ENCODE peak calls at places on chromosomes 16 and 17, in six cellular contexts. N is fibroblast of the conjunctiva, I is cerebellar cortex, Q is caudate nucleus, M is ascending aorta, X is germinal center. R is an unnamed sample.
A peak's percentile ranks its signal among the peaks of the same experiment; 100 is the strongest.

GRCh38 chr16:48607056-48607825 is 2.7 kb downstream of the N4BP1 start:
- DNase-seq in N (no peak), I (no peak), Q (peak; percentile 16), M (no peak), X (no peak), R (no peak)

GRCh38 chr17:37117743-37118142 is 169.0 kb downstream of the AATF start:
- DNase-seq in N (no peak), I (peak; percentile 35), Q (no peak), M (no peak), X (no peak), R (no peak)

GRCh38 chr16:13939821-13940220 is 19.9 kb downstream of the ERCC4 start:
- DNase-seq in N (no peak), I (no peak), Q (no peak), M (no peak), X (no peak), R (no peak)

GRCh38 chr17:40416671-40417070 is 1.0 kb downstream of the TOP2A start:
- DNase-seq in N (no peak), I (no peak), Q (no peak), M (no peak), X (no peak), R (no peak)

GRCh38 chr16:982152-983043 is 828 bp downstream of the SOX8 start:
- DNase-seq in N (no peak), I (no peak), Q (peak; percentile 67), M (no peak), X (no peak), R (no peak)

GRCh38 chr17:7651097-7651958 is 602 bp downstream of the ATP1B2 start:
- DNase-seq in N (no peak), I (peak; percentile 50), Q (no peak), M (no peak), X (no peak), R (no peak)

GRCh38 chr16:27776556-27776955 is 226.6 kb downstream of the KATNIP start:
- DNase-seq in N (no peak), I (no peak), Q (peak; percentile 47), M (no peak), X (no peak), R (no peak)

GRCh38 chr16:79848739-79849518 is 248.4 kb upstream of the MAF start:
- DNase-seq in N (no peak), I (no peak), Q (no peak), M (no peak), X (no peak), R (no peak)

GRCh38 chr16:19722981-19723380 is 4.9 kb downstream of the IQCK start:
- DNase-seq in N (no peak), I (no peak), Q (no peak), M (peak; percentile 2), X (no peak), R (no peak)

GRCh38 chr17:82410014-82410716 is 8.0 kb upstream of the HEXD start:
- DNase-seq in N (no peak), I (no peak), Q (no peak), M (no peak), X (no peak), R (no peak)

GRCh38 chr17:39894681-39895376 is 23.6 kb downstream of the GSDMB start:
- DNase-seq in N (no peak), I (no peak), Q (no peak), M (no peak), X (no peak), R (no peak)

GRCh38 chr17:82281502-82282238 is 8.2 kb upstream of the CSNK1D start:
- DNase-seq in N (no peak), I (no peak), Q (no peak), M (no peak), X (no peak), R (no peak)

GRCh38 chr16:17070882-17071592 is 399.7 kb downstream of the XYLT1 start:
- DNase-seq in N (no peak), I (no peak), Q (peak; percentile 51), M (peak; percentile 65), X (peak; percentile 82), R (no peak)

GRCh38 chr16:87806608-87807546 is 41.1 kb upstream of the KLHDC4 start:
- DNase-seq in N (peak; percentile 90), I (peak; percentile 55), Q (peak; percentile 61), M (peak; percentile 77), X (peak; percentile 87), R (no peak)

GRCh38 chr17:41331606-41332005 is 16.1 kb upstream of the KRTAP17-1 start:
- DNase-seq in N (no peak), I (no peak), Q (no peak), M (no peak), X (no peak), R (no peak)

GRCh38 chr16:48082516-48082915 is 73.3 kb downstream of the ABCC12 start:
- DNase-seq in N (no peak), I (peak; percentile 35), Q (no peak), M (no peak), X (no peak), R (no peak)